ENCODE peak calls at places on chromosomes 7 and 10, in seven cellular contexts. I, O, W, N, Q, C and F are unnamed samples.

GRCh38 chr10:90787906-90788491 is 69.8 kb downstream of the HTR7 start:
- DNase-seq in I (no peak), O (no peak), W (no peak), N (no peak), Q (peak), C (no peak), F (peak)

GRCh38 chr10:89540550-89540949 is 5.2 kb upstream of the SLC16A12 start:
- DNase-seq in I (no peak), O (no peak), W (no peak), N (no peak), Q (peak), C (no peak), F (no peak)

GRCh38 chr10:62632071-62632809 is 172.3 kb upstream of the ADO start:
- DNase-seq in I (no peak), O (no peak), W (no peak), N (no peak), Q (peak), C (peak), F (peak)

GRCh38 chr10:50417486-50417905 is 166.2 kb upstream of the ASAH2 start:
- DNase-seq in I (no peak), O (no peak), W (no peak), N (no peak), Q (no peak), C (no peak), F (no peak)

GRCh38 chr7:157056246-157056645 is 45.8 kb upstream of the MNX1 start:
- DNase-seq in I (no peak), O (no peak), W (no peak), N (no peak), Q (no peak), C (no peak), F (no peak)

GRCh38 chr10:67818323-67818722 is 19.7 kb downstream of the DNAJC12 start:
- DNase-seq in I (peak), O (no peak), W (no peak), N (no peak), Q (peak), C (no peak), F (no peak)

GRCh38 chr10:116113721-116114501 is 159.1 kb downstream of the GFRA1 start:
- DNase-seq in I (no peak), O (no peak), W (no peak), N (no peak), Q (no peak), C (no peak), F (no peak)

GRCh38 chr10:5638494-5638893 is 27.9 kb downstream of the ASB13 start:
- DNase-seq in I (no peak), O (no peak), W (no peak), N (no peak), Q (no peak), C (no peak), F (no peak)

GRCh38 chr7:91517408-91517807 is 253.2 kb downstream of the FZD1 start:
- DNase-seq in I (no peak), O (no peak), W (no peak), N (no peak), Q (no peak), C (no peak), F (no peak)

GRCh38 chr10:29243750-29244149 is 45.1 kb upstream of the LYZL1 start:
- DNase-seq in I (no peak), O (no peak), W (no peak), N (no peak), Q (peak), C (no peak), F (no peak)

GRCh38 chr10:93999401-93999851 is 5.7 kb downstream of the PLCE1 start:
- DNase-seq in I (no peak), O (peak), W (peak), N (no peak), Q (no peak), C (peak), F (peak)

GRCh38 chr7:110010379-110010778 is 1080.5 kb upstream of the LRRN3 start:
- DNase-seq in I (no peak), O (no peak), W (no peak), N (no peak), Q (no peak), C (no peak), F (no peak)

GRCh38 chr7:28144266-28144665 is 36.3 kb downstream of the JAZF1 start:
- DNase-seq in I (no peak), O (no peak), W (no peak), N (no peak), Q (no peak), C (no peak), F (no peak)

GRCh38 chr10:15518256-15518655 is 147.2 kb upstream of the FAM171A1 start:
- DNase-seq in I (no peak), O (no peak), W (no peak), N (no peak), Q (peak), C (no peak), F (no peak)

GRCh38 chr7:14507617-14508016 is 394.9 kb downstream of the DGKB start:
- DNase-seq in I (no peak), O (no peak), W (peak), N (peak), Q (peak), C (no peak), F (no peak)

GRCh38 chr7:128811631-128812430 is 18.4 kb upstream of the FLNC start:
- DNase-seq in I (no peak), O (no peak), W (no peak), N (no peak), Q (no peak), C (no peak), F (no peak)

GRCh38 chr10:26792780-26793495 is 67.8 kb downstream of the ABI1 start:
- DNase-seq in I (no peak), O (no peak), W (no peak), N (no peak), Q (no peak), C (no peak), F (no peak)

GRCh38 chr7:88310950-88311674 is 4.4 kb upstream of the STEAP4 start:
- DNase-seq in I (no peak), O (no peak), W (no peak), N (no peak), Q (no peak), C (no peak), F (no peak)

GRCh38 chr10:78768882-78769281 is 299.9 kb upstream of the ZMIZ1 start:
- DNase-seq in I (no peak), O (no peak), W (no peak), N (no peak), Q (no peak), C (peak), F (no peak)

GRCh38 chr7:6286486-6286885 is 14.1 kb upstream of the CYTH3 start:
- DNase-seq in I (no peak), O (no peak), W (no peak), N (no peak), Q (no peak), C (no peak), F (no peak)

GRCh38 chr10:113576853-113577252 is 24.0 kb downstream of the HABP2 start:
- DNase-seq in I (no peak), O (no peak), W (no peak), N (no peak), Q (peak), C (no peak), F (no peak)

GRCh38 chr10:126661841-126662520 is 8.5 kb downstream of the C10orf90 start:
- DNase-seq in I (no peak), O (no peak), W (no peak), N (no peak), Q (no peak), C (no peak), F (no peak)

GRCh38 chr10:47030191-47030698 is 119.0 kb downstream of the PTPN20 start:
- DNase-seq in I (no peak), O (peak), W (peak), N (no peak), Q (no peak), C (peak), F (no peak)

GRCh38 chr7:136275794-136276193 is 298.6 kb upstream of the MTPN start:
- DNase-seq in I (no peak), O (no peak), W (no peak), N (peak), Q (no peak), C (no peak), F (no peak)

GRCh38 chr7:68176974-68177373 is 1180.3 kb downstream of the TYW1 start:
- DNase-seq in I (peak), O (peak), W (peak), N (no peak), Q (peak), C (no peak), F (peak)

GRCh38 chr10:78937800-78938694 is 130.7 kb upstream of the ZMIZ1 start:
- DNase-seq in I (no peak), O (no peak), W (no peak), N (no peak), Q (peak), C (no peak), F (no peak)

GRCh38 chr7:49094866-49095265 is 170.5 kb downstream of the CDC14C start:
- DNase-seq in I (no peak), O (no peak), W (no peak), N (no peak), Q (no peak), C (no peak), F (no peak)

GRCh38 chr10:6044651-6045599 is 17.2 kb downstream of the IL2RA start:
- DNase-seq in I (no peak), O (no peak), W (no peak), N (no peak), Q (no peak), C (no peak), F (peak)

GRCh38 chr7:15402436-15403136 is 159.2 kb downstream of the AGMO start:
- DNase-seq in I (no peak), O (no peak), W (no peak), N (no peak), Q (no peak), C (no peak), F (no peak)

GRCh38 chr10:79056736-79057391 is 11.9 kb upstream of the ZMIZ1 start:
- DNase-seq in I (no peak), O (peak), W (no peak), N (no peak), Q (no peak), C (peak), F (no peak)

GRCh38 chr7:104934665-104935064 is 79.3 kb upstream of the KMT2E start:
- DNase-seq in I (no peak), O (no peak), W (no peak), N (no peak), Q (no peak), C (no peak), F (no peak)

GRCh38 chr10:123148414-123149161 is 652 bp downstream of the HMX2 start:
- DNase-seq in I (no peak), O (no peak), W (no peak), N (no peak), Q (no peak), C (no peak), F (no peak)

GRCh38 chr10:120977892-120978291 is 126.7 kb downstream of the WDR11 start:
- DNase-seq in I (no peak), O (no peak), W (no peak), N (no peak), Q (no peak), C (no peak), F (no peak)

GRCh38 chr7:13946181-13946580 is 43.3 kb downstream of the ETV1 start:
- DNase-seq in I (no peak), O (no peak), W (no peak), N (peak), Q (peak), C (no peak), F (no peak)

GRCh38 chr10:92839191-92840085 is 8.9 kb upstream of the EXOC6 start:
- DNase-seq in I (no peak), O (peak), W (peak), N (peak), Q (no peak), C (peak), F (peak)

GRCh38 chr10:61301560-61301959 is 151.6 kb downstream of the TMEM26 start:
- DNase-seq in I (no peak), O (no peak), W (no peak), N (peak), Q (no peak), C (no peak), F (no peak)
- TF ChIP-seq CTCF in I (no peak), O (no peak), W (no peak), N (no peak), Q (no peak), C (no peak), F (no peak)

GRCh38 chr7:146094356-146094755 is 22.2 kb upstream of the CNTNAP2 start:
- DNase-seq in I (no peak), O (no peak), W (no peak), N (no peak), Q (no peak), C (no peak), F (no peak)

GRCh38 chr7:146096994-146097393 is 19.6 kb upstream of the CNTNAP2 start:
- DNase-seq in I (no peak), O (no peak), W (no peak), N (no peak), Q (no peak), C (no peak), F (no peak)
- TF ChIP-seq CTCF in I (peak), O (no peak), W (no peak), N (no peak), Q (no peak), C (no peak), F (no peak)

GRCh38 chr7:3673524-3673923 is 372.5 kb downstream of the SDK1 start:
- DNase-seq in I (no peak), O (no peak), W (peak), N (no peak), Q (peak), C (no peak), F (peak)
- TF ChIP-seq CTCF in I (peak), O (peak), W (no peak), N (peak), Q (peak), C (peak), F (peak)

GRCh38 chr7:159154243-159154642 is 9.6 kb upstream of the VIPR2 start:
- DNase-seq in I (no peak), O (no peak), W (no peak), N (no peak), Q (peak), C (no peak), F (no peak)
- TF ChIP-seq CTCF in I (peak), O (peak), W (no peak), N (no peak), Q (peak), C (peak), F (no peak)

GRCh38 chr10:72320676-72321247 is 34.0 kb downstream of the DNAJB12 start:
- DNase-seq in I (peak), O (peak), W (peak), N (peak), Q (peak), C (peak), F (no peak)

GRCh38 chr10:72321248-72322029 is 33.3 kb downstream of the DNAJB12 start:
- DNase-seq in I (no peak), O (no peak), W (no peak), N (no peak), Q (no peak), C (no peak), F (no peak)

GRCh38 chr10:72318383-72319262 is 36.1 kb downstream of the DNAJB12 start:
- DNase-seq in I (peak), O (no peak), W (no peak), N (no peak), Q (peak), C (no peak), F (no peak)

GRCh38 chr10:72322030-72322279 is 32.8 kb downstream of the DNAJB12 start:
- DNase-seq in I (no peak), O (no peak), W (no peak), N (no peak), Q (peak), C (no peak), F (no peak)

GRCh38 chr10:72319416-72320254 is 35.1 kb downstream of the DNAJB12 start:
- DNase-seq in I (peak), O (peak), W (peak), N (peak), Q (peak), C (peak), F (peak)
- TF ChIP-seq CTCF in I (no peak), O (no peak), W (no peak), N (no peak), Q (no peak), C (peak), F (no peak)

GRCh38 chr7:1083729-1084657 is 3.9 kb upstream of the GPER1 start:
- DNase-seq in I (no peak), O (peak), W (peak), N (no peak), Q (no peak), C (no peak), F (peak)
- TF ChIP-seq CTCF in I (no peak), O (no peak), W (no peak), N (no peak), Q (no peak), C (no peak), F (no peak)